ENCODE peak calls at places on chromosomes 1 and 21, in eight cellular contexts. H is A172; W is ELR; P is left lobe of liver; Y is OCI-LY7; F is NCI-H1105; X is activated effector memory CD4-positive, alpha-beta T cell treated with anti-CD3 and anti-CD28 coated beads, Interleukin-2, amount 50 U/mL, for 16 hours; D is non-pigmented ciliary epithelial cell. L is an unnamed sample.

GRCh38 chr21:37396855-37397254 is 30.3 kb downstream of the DYRK1A start:
- DNase-seq in P (no peak), D (no peak), F (no peak), H (no peak), W (no peak), X (no peak), Y (no peak), L (no peak)

GRCh38 chr1:96234299-96234698 is 487.3 kb upstream of the PTBP2 start:
- DNase-seq in H (peak), W (peak), Y (no peak), P (no peak), X (no peak), F (peak), D (peak), L (peak)

GRCh38 chr1:1063261-1063944 is 10.7 kb downstream of the RNF223 start:
- DNase-seq in W (no peak), X (no peak), D (no peak), H (no peak), F (no peak), Y (no peak), P (no peak), L (no peak)

GRCh38 chr1:169604781-169605560 is 18.7 kb upstream of the F5 start:
- DNase-seq in Y (no peak), W (no peak), F (no peak), P (no peak), D (no peak), X (peak), H (no peak), L (no peak)

GRCh38 chr1:30807318-30808066 is 49.9 kb upstream of the LAPTM5 start:
- DNase-seq in X (no peak), Y (no peak), H (no peak), D (no peak), P (no peak), F (peak), W (no peak), L (peak)

GRCh38 chr21:15210235-15210678 is 145.5 kb upstream of the NRIP1 start:
- DNase-seq in W (peak), F (no peak), Y (no peak), H (no peak), P (peak), X (no peak), D (no peak), L (peak)

GRCh38 chr1:77539510-77540142 is 142.8 kb downstream of the ZZZ3 start:
- DNase-seq in D (no peak), F (no peak), H (peak), Y (no peak), X (no peak), P (no peak), W (peak), L (peak)

GRCh38 chr1:8797230-8797629 is 20.2 kb downstream of the RERE start:
- DNase-seq in P (no peak), D (no peak), H (peak), X (no peak), F (no peak), W (peak), Y (no peak), L (peak)

GRCh38 chr1:202615501-202616354 is 94.5 kb downstream of the SYT2 start:
- DNase-seq in P (no peak), Y (peak), F (no peak), H (peak), D (no peak), X (peak), W (peak), L (peak)

GRCh38 chr1:214476229-214476957 is 75.0 kb downstream of the PTPN14 start:
- DNase-seq in Y (no peak), F (no peak), D (no peak), P (no peak), H (no peak), W (peak), X (no peak), L (peak)

L was measured in GM23248.